ENCODE peak calls at places on chromosomes 4 and X, in five cellular contexts. L is adrenal gland, A is suprapubic skin, J is tibial nerve, K is stomach. O is an unnamed sample.
A peak's percentile ranks its signal among the peaks of the same experiment; 100 is the strongest.

GRCh38 chrX:41301438-41301824 is 32.5 kb upstream of the DDX3X start:
- DNase-seq in J (no peak), A (no peak), K (no peak), L (no peak), O (no peak)

GRCh38 chr4:166065324-166065723 is 192.3 kb downstream of the TLL1 start:
- DNase-seq in K (no peak), L (no peak), J (no peak), A (no peak), O (no peak)

GRCh38 chr4:11436673-11437072 is 8.0 kb upstream of the HS3ST1 start:
- DNase-seq in J (no peak), L (no peak), A (no peak), K (no peak), O (no peak)

GRCh38 chr4:98519268-98519993 is 139.0 kb downstream of the TSPAN5 start:
- DNase-seq in J (no peak), L (no peak), K (no peak), A (no peak), O (no peak)

GRCh38 chr4:1237981-1238675 is 10.8 kb downstream of the CTBP1 start:
- DNase-seq in K (no peak), A (peak; percentile 77), J (no peak), L (peak; percentile 24), O (peak; percentile 47)

GRCh38 chr4:6275898-6276563 is 6.4 kb downstream of the WFS1 start:
- DNase-seq in L (no peak), K (no peak), J (no peak), A (no peak), O (no peak)

GRCh38 chr4:112927544-112927943 is 121.9 kb upstream of the ANK2 start:
- DNase-seq in L (no peak), J (no peak), K (no peak), A (no peak), O (no peak)

GRCh38 chr4:79016878-79017277 is 77.6 kb upstream of the PAQR3 start:
- DNase-seq in K (no peak), A (no peak), L (no peak), J (no peak), O (no peak)

GRCh38 chrX:39196192-39197102 is 395.2 kb downstream of the MID1IP1 start:
- DNase-seq in A (no peak), K (peak; percentile 34), L (no peak), J (no peak), O (no peak)

GRCh38 chrX:154458954-154459829 is 1.1 kb downstream of the PLXNA3 start:
- DNase-seq in L (peak; percentile 55), K (peak; percentile 42), J (no peak), A (no peak), O (peak; percentile 58)

GRCh38 chrX:147894332-147894870 is 17.3 kb upstream of the FMR1 start:
- DNase-seq in J (no peak), A (no peak), K (no peak), L (no peak), O (no peak)

GRCh38 chr4:55354648-55355047 is 8.6 kb downstream of the SRD5A3 start:
- DNase-seq in L (no peak), K (no peak), A (no peak), J (no peak), O (no peak)

GRCh38 chr4:55358668-55359067 is 12.6 kb downstream of the SRD5A3 start:
- DNase-seq in A (no peak), J (no peak), K (no peak), L (no peak), O (no peak)

GRCh38 chr4:55355555-55355954 is 9.5 kb downstream of the SRD5A3 start:
- DNase-seq in A (no peak), K (no peak), L (no peak), J (no peak), O (no peak)

GRCh38 chr4:55358246-55358645 is 12.2 kb downstream of the SRD5A3 start:
- DNase-seq in L (no peak), A (no peak), J (no peak), K (no peak), O (no peak)

GRCh38 chr4:55356991-55357461 is 11.0 kb downstream of the SRD5A3 start:
- DNase-seq in A (no peak), J (no peak), L (no peak), K (no peak), O (no peak)
- H3K4me1 ChIP-seq in A (peaks cover 59% of the 10 kb centered on the region), J (no peaks in the 10 kb centered on the region), L (peaks cover 24% of the 10 kb centered on the region), K (peaks cover 31% of the 10 kb centered on the region), O (peaks cover 19% of the 10 kb centered on the region)

DNA sequence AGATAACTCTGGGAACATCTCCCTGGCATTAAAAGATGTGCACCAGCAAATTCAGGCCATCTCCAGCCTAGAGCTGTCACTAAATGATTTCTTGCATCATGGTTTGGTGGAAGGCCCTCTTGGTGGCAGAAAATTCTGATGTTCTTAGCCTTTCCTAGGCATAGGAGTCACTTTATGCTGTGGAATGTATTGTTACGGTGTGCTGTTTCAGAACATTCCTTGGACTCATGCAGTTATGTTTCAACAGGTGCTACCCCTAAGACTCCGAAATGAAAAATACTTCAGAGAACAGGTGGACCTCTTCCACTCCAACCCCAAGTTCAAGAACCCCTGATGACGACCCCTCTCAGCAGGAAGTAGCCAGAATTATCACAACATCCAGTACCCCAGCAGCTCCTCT is 20.3 kb upstream of the PAPSS1 start:
- DNase-seq in A (no peak), K (no peak), J (no peak), L (no peak), O (no peak)
- TF ChIP-seq CTCF in A (no peak), K (no peak), J (no peak), L (peak; percentile 16), O (peak; percentile 21)

GRCh38 chrX:130165181-130165702 is 399 bp downstream of the AIFM1 start:
- DNase-seq in J (no peak), A (no peak), K (no peak), L (no peak), O (no peak)
- TF ChIP-seq POLR2A in J (no peak), A (no peak), K (no peak), L (no peak), O (no peak)

GRCh38 chr4:7879127-7879526 is 60.5 kb downstream of the AFAP1 start:
- DNase-seq in L (no peak), K (no peak), J (no peak), A (no peak), O (no peak)
- H3K4me1 ChIP-seq in L (no peaks in the 10 kb centered on the region), K (peaks cover 58% of the 10 kb centered on the region), J (peaks cover 4% of the 10 kb centered on the region), A (peaks cover 13% of the 10 kb centered on the region), O (no peaks in the 10 kb centered on the region)

DNA sequence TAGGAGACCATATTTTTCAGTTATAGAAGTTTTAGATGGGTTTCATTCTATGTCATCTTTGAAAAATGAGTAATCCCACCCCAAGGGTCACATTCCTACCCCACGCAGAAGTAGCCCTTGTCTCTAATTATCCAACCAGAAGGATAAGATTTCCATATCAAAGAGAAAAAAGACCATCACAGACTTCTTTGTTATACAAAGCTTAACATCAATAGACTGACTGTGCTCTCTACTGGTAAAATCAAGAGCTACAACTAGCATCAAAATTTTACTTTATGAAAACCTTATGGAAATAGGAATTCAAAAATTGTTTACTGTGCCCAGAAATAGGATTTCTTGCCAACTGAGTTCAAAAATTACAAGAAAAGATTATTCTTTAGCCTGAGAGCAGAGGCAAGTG is 24.9 kb downstream of the TNMD start:
- DNase-seq in A (no peak), L (no peak), J (no peak), K (no peak), O (no peak)
- TF ChIP-seq CTCF in A (no peak), L (no peak), J (peak; percentile 37), K (no peak), O (peak; percentile 9)

GRCh38 chr4:113979157-113979972 is at the start of gene ARSJ:
- DNase-seq in A (no peak), L (peak; percentile 57), J (peak; percentile 12), K (peak; percentile 56), O (peak; percentile 55)
- TF ChIP-seq POLR2A in A (no peak), L (peak; percentile 53), J (no peak), K (no peak), O (peak; percentile 19)

DNA sequence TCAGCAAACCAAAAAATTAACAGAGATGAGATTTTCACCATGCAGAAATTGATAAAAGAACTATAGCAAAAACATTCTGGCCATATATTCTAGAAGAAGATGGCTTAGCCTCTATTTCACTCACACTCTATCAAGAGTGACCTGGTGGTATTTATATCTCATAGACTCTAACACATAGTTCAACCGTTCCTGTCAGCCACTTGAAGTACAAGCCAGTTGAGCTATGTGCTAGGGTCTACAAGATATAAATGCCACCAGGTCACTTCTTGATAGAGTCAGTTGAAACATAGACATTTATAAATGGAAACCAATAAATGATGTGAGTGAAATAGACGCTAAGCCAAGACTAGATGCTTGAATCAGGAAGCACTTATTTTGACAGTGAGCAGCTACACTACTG is 836.7 kb upstream of the EPHA5 start:
- DNase-seq in A (no peak), L (no peak), J (no peak), K (no peak), O (no peak)
- H3K4me1 ChIP-seq in A (no peaks in the 10 kb centered on the region), L (no peaks in the 10 kb centered on the region), J (no peaks in the 10 kb centered on the region), K (no peaks in the 10 kb centered on the region), O (no peaks in the 10 kb centered on the region)

GRCh38 chr4:53599632-53600031 is 8.3 kb upstream of the LNX1 start:
- DNase-seq in A (no peak), L (no peak), K (no peak), J (no peak), O (no peak)

GRCh38 chr4:53598483-53598882 is 7.2 kb upstream of the LNX1 start:
- DNase-seq in J (no peak), A (no peak), L (no peak), K (no peak), O (no peak)

GRCh38 chr4:53598901-53599300 is 7.6 kb upstream of the LNX1 start:
- DNase-seq in J (no peak), A (no peak), K (no peak), L (no peak), O (no peak)

GRCh38 chr4:53602390-53602789 is 11.1 kb upstream of the LNX1 start:
- DNase-seq in J (no peak), L (no peak), A (no peak), K (no peak), O (no peak)

GRCh38 chr4:53601251-53601764 is 10.0 kb upstream of the LNX1 start:
- DNase-seq in A (no peak), K (no peak), J (peak; percentile 13), L (peak; percentile 34), O (no peak)
- TF ChIP-seq CTCF in A (no peak), K (no peak), J (no peak), L (peak; percentile 25), O (no peak)

O was measured in heart left ventricle.